ENCODE peak calls at places on chromosomes 6 and 20, in nine cellular contexts. H is heart left ventricle, A is HepG2, Y is tibial nerve, S is iPS-NIHi11, J is GF-D8, G is body of pancreas, P is neuronal stem cell, R is HEK293T. T is an unnamed sample.

GRCh38 chr6:125201961-125202729 is 48.6 kb downstream of the TPD52L1 start:
- DNase-seq in H (peak), A (no peak), Y (peak), S (peak), J (no peak), G (peak), P (no peak), R (no peak), T (peak)

GRCh38 chr6:118869894-118870665 is 23.9 kb upstream of the ASF1A start:
- DNase-seq in H (no peak), A (peak), Y (no peak), S (no peak), J (peak), G (no peak), P (no peak), R (no peak), T (peak)

GRCh38 chr6:4510317-4510716 is 265.9 kb upstream of the CDYL start:
- DNase-seq in H (no peak), A (no peak), Y (no peak), S (no peak), J (no peak), G (no peak), P (no peak), R (no peak), T (no peak)

GRCh38 chr6:163892814-163893561 is 478.5 kb downstream of the QKI start:
- DNase-seq in H (no peak), A (no peak), Y (no peak), S (no peak), J (no peak), G (no peak), P (no peak), R (no peak), T (no peak)

GRCh38 chr20:57500941-57501340 is 24.0 kb downstream of the CTCFL start:
- DNase-seq in H (no peak), A (no peak), Y (no peak), S (no peak), J (no peak), G (no peak), P (no peak), R (no peak), T (no peak)

GRCh38 chr6:44967481-44967880 is 360.6 kb upstream of the RUNX2 start:
- DNase-seq in H (no peak), A (no peak), Y (no peak), S (no peak), J (no peak), G (no peak), P (no peak), R (no peak), T (no peak)

GRCh38 chr20:35561671-35562070 is 19.8 kb downstream of the ERGIC3 start:
- DNase-seq in H (no peak), A (no peak), Y (no peak), S (peak), J (no peak), G (no peak), P (no peak), R (no peak), T (no peak)

GRCh38 chr6:148272084-148272483 is 70.6 kb upstream of the SASH1 start:
- DNase-seq in H (no peak), A (no peak), Y (no peak), S (no peak), J (no peak), G (no peak), P (no peak), R (no peak), T (peak)

GRCh38 chr20:1328680-1329330 is at the start of gene SDCBP2:
- DNase-seq in H (no peak), A (no peak), Y (no peak), S (no peak), J (no peak), G (peak), P (no peak), R (no peak), T (no peak)

GRCh38 chr20:35277531-35278395 is at the start of gene MMP24OS:
- DNase-seq in H (peak), A (no peak), Y (peak), S (peak), J (peak), G (peak), P (peak), R (peak), T (peak)

GRCh38 chr6:19024737-19025136 is 637.6 kb downstream of the RNF144B start:
- DNase-seq in H (no peak), A (peak), Y (peak), S (peak), J (no peak), G (peak), P (peak), R (peak), T (no peak)

GRCh38 chr6:148693882-148694484 is 52.8 kb upstream of the UST start:
- DNase-seq in H (no peak), A (no peak), Y (no peak), S (no peak), J (peak), G (no peak), P (no peak), R (no peak), T (no peak)

GRCh38 chr20:37315293-37316110 is 26.0 kb downstream of the MANBAL start:
- DNase-seq in H (peak), A (no peak), Y (peak), S (no peak), J (no peak), G (peak), P (no peak), R (no peak), T (no peak)

T was measured in dermis blood vessel endothelial cell.